ENCODE peak calls at places on chromosomes 3 and 15, in six cellular contexts. S, C, J, O, M and H are unnamed samples.

GRCh38 chr15:69092159-69092558 is 68.3 kb upstream of the GLCE start:
- DNase-seq in S (no peak), C (no peak), J (no peak), O (no peak), M (no peak), H (no peak)

GRCh38 chr3:176005564-176005963 is 1146.4 kb downstream of the NAALADL2 start:
- DNase-seq in S (no peak), C (no peak), J (no peak), O (no peak), M (no peak), H (no peak)

GRCh38 chr3:197009532-197010019 is 20.0 kb downstream of the MELTF start:
- DNase-seq in S (no peak), C (no peak), J (no peak), O (no peak), M (no peak), H (no peak)

GRCh38 chr3:38028621-38029361 is 651 bp downstream of the PLCD1 start:
- DNase-seq in S (no peak), C (no peak), J (no peak), O (no peak), M (no peak), H (no peak)

GRCh38 chr3:72974956-72975355 is 21.7 kb upstream of the PPP4R2 start:
- DNase-seq in S (no peak), C (no peak), J (no peak), O (no peak), M (no peak), H (no peak)

GRCh38 chr15:22979069-22979698 is 984 bp downstream of the CYFIP1 start:
- DNase-seq in S (no peak), C (peak; percentile 78), J (peak; percentile 47), O (no peak), M (no peak), H (peak; percentile 5)

GRCh38 chr3:48564022-48564421 is 441 bp upstream of the UCN2 start:
- DNase-seq in S (no peak), C (no peak), J (peak; percentile 78), O (no peak), M (no peak), H (no peak)

GRCh38 chr3:55591893-55592292 is 104.8 kb upstream of the WNT5A start:
- DNase-seq in S (no peak), C (no peak), J (no peak), O (no peak), M (no peak), H (no peak)

GRCh38 chr15:92949604-92950249 is 49.6 kb downstream of the CHD2 start:
- DNase-seq in S (no peak), C (peak; percentile 4), J (no peak), O (no peak), M (no peak), H (no peak)

GRCh38 chr3:64815195-64815627 is 127.4 kb upstream of the ADAMTS9 start:
- DNase-seq in S (no peak), C (no peak), J (no peak), O (no peak), M (no peak), H (no peak)

GRCh38 chr3:45035441-45036301 is 9.6 kb downstream of the CLEC3B start:
- DNase-seq in S (no peak), C (peak; percentile 74), J (peak; percentile 48), O (no peak), M (no peak), H (no peak)

GRCh38 chr3:127612966-127613365 is 14.8 kb downstream of the MCM2 start:
- DNase-seq in S (no peak), C (no peak), J (no peak), O (no peak), M (no peak), H (no peak)

GRCh38 chr3:119831941-119832371 is 50.1 kb downstream of the NR1I2 start:
- DNase-seq in S (no peak), C (peak; percentile 8), J (no peak), O (no peak), M (no peak), H (no peak)

GRCh38 chr3:149197669-149198068 is 24.0 kb downstream of the CP start:
- DNase-seq in S (no peak), C (no peak), J (no peak), O (no peak), M (no peak), H (no peak)

GRCh38 chr3:49454457-49454856 is 15.6 kb upstream of the DAG1 start:
- DNase-seq in S (no peak), C (peak; percentile 52), J (no peak), O (no peak), M (no peak), H (no peak)

GRCh38 chr3:3707858-3708768 is 91.1 kb upstream of the LRRN1 start:
- DNase-seq in S (no peak), C (no peak), J (no peak), O (no peak), M (no peak), H (no peak)

GRCh38 chr3:170506556-170506955 is 79.3 kb downstream of the SLC7A14 start:
- DNase-seq in S (no peak), C (peak; percentile 26), J (no peak), O (no peak), M (no peak), H (peak; percentile 86)

GRCh38 chr3:11335056-11335608 is 62.9 kb downstream of the ATG7 start:
- DNase-seq in S (no peak), C (peak; percentile 63), J (no peak), O (peak; percentile 24), M (no peak), H (peak; percentile 52)

GRCh38 chr3:117603097-117603496 is 893.5 kb downstream of the TUSC7 start:
- DNase-seq in S (no peak), C (no peak), J (no peak), O (no peak), M (no peak), H (no peak)

GRCh38 chr3:50155891-50156290 is 767 bp downstream of the SEMA3F start:
- DNase-seq in S (no peak), C (peak; percentile 43), J (no peak), O (no peak), M (no peak), H (no peak)

GRCh38 chr15:79904256-79904655 is 7.4 kb upstream of the MTHFS start:
- DNase-seq in S (no peak), C (no peak), J (no peak), O (no peak), M (no peak), H (no peak)

GRCh38 chr3:78721771-78722543 is 1045.8 kb downstream of the ROBO1 start:
- DNase-seq in S (no peak), C (peak; percentile 25), J (no peak), O (no peak), M (no peak), H (no peak)

GRCh38 chr15:99283739-99284138 is 32.5 kb downstream of the LRRC28 start:
- DNase-seq in S (no peak), C (no peak), J (no peak), O (no peak), M (no peak), H (no peak)

GRCh38 chr15:85858586-85859375 is 64.1 kb upstream of the KLHL25 start:
- DNase-seq in S (peak; percentile 62), C (peak; percentile 90), J (peak; percentile 85), O (peak; percentile 54), M (peak; percentile 53), H (peak; percentile 73)

GRCh38 chr3:172138031-172138538 is 98.7 kb downstream of the FNDC3B start:
- DNase-seq in S (no peak), C (no peak), J (no peak), O (no peak), M (no peak), H (no peak)

GRCh38 chr15:99474041-99474906 is 91.5 kb upstream of the MEF2A start:
- DNase-seq in S (no peak), C (no peak), J (no peak), O (no peak), M (no peak), H (no peak)

GRCh38 chr3:189563841-189564563 is 67.2 kb upstream of the TP63 start:
- DNase-seq in S (no peak), C (peak; percentile 35), J (peak; percentile 86), O (no peak), M (no peak), H (no peak)

GRCh38 chr3:146550743-146551510 is 6.5 kb upstream of the PLSCR1 start:
- DNase-seq in S (no peak), C (peak; percentile 20), J (peak; percentile 67), O (no peak), M (no peak), H (no peak)